ENCODE peak calls at places on chromosomes 7 and 10, in ten cellular contexts. R is HepG2; S is HCT116; E is dorsolateral prefrontal cortex; G is A549; F is effector memory CD4-positive, alpha-beta T cell; X is testis; V is choroid plexus epithelial cell; B is BE2C; M is bronchial epithelial cell. K is an unnamed sample.

GRCh38 chr10:122126763-122127659 is 138.0 kb downstream of the TACC2 start:
- DNase-seq in X (no peak), V (peak), E (no peak), F (no peak), M (peak), G (peak), S (peak), R (peak), B (no peak), K (peak)

GRCh38 chr10:77773631-77774426 is 136.2 kb upstream of the KCNMA1 start:
- DNase-seq in E (no peak), R (no peak), S (no peak), X (no peak), V (no peak), G (no peak), F (no peak), B (no peak), M (no peak), K (peak)

GRCh38 chr7:23396222-23396621 is 74.1 kb downstream of the IGF2BP3 start:
- DNase-seq in F (no peak), M (no peak), X (no peak), E (no peak), B (no peak), V (peak), S (no peak), G (peak), R (no peak), K (no peak)

GRCh38 chr10:100446130-100446761 is 16.6 kb upstream of the WNT8B start:
- DNase-seq in M (no peak), B (no peak), S (no peak), G (peak), V (no peak), E (no peak), F (no peak), X (no peak), R (no peak), K (no peak)

GRCh38 chr7:135755351-135755753 is 6.7 kb upstream of the FAM180A start:
- DNase-seq in S (no peak), R (no peak), G (no peak), B (no peak), M (no peak), E (no peak), V (no peak), X (peak), F (no peak), K (no peak)

GRCh38 chr10:12375076-12375504 is 25.7 kb downstream of the CAMK1D start:
- DNase-seq in M (no peak), E (no peak), S (no peak), X (no peak), B (no peak), F (no peak), R (no peak), V (no peak), G (no peak), K (no peak)

GRCh38 chr7:95199779-95200558 is 124.4 kb downstream of the PON1 start:
- DNase-seq in E (peak), S (peak), M (peak), V (peak), R (peak), F (no peak), X (peak), G (peak), B (peak), K (peak)

GRCh38 chr7:44307905-44308740 is 17.3 kb downstream of the CAMK2B start:
- DNase-seq in V (no peak), F (no peak), M (peak), B (no peak), X (peak), S (no peak), R (no peak), G (no peak), E (no peak), K (peak)

GRCh38 chr7:135486258-135486657 is 23.6 kb downstream of the CNOT4 start:
- DNase-seq in G (no peak), F (no peak), B (no peak), X (no peak), V (peak), S (no peak), M (no peak), E (no peak), R (no peak), K (no peak)

GRCh38 chr10:90842710-90843109 is 15.1 kb downstream of the HTR7 start:
- DNase-seq in R (no peak), F (no peak), G (no peak), X (no peak), M (no peak), E (no peak), V (no peak), S (no peak), B (no peak), K (no peak)

GRCh38 chr7:48108959-48109847 is 20.1 kb downstream of the UPP1 start:
- DNase-seq in R (no peak), V (no peak), B (no peak), G (no peak), E (no peak), S (no peak), X (no peak), F (no peak), M (no peak), K (peak)

GRCh38 chr7:114787556-114787955 is 134.3 kb upstream of the MDFIC start:
- DNase-seq in B (no peak), V (peak), S (no peak), E (no peak), G (no peak), X (no peak), F (no peak), M (no peak), R (no peak), K (no peak)

GRCh38 chr7:134636008-134636449 is 10.6 kb upstream of the BPGM start:
- DNase-seq in B (no peak), S (no peak), X (no peak), E (no peak), F (no peak), G (no peak), M (no peak), V (peak), R (no peak), K (no peak)

GRCh38 chr7:138726288-138726687 is 25.1 kb upstream of the SVOPL start:
- DNase-seq in F (no peak), S (no peak), V (no peak), X (no peak), G (no peak), B (no peak), M (no peak), R (no peak), E (no peak), K (no peak)

GRCh38 chr10:29585488-29585976 is 49.2 kb downstream of the SVIL start:
- DNase-seq in F (no peak), G (peak), B (peak), M (no peak), E (no peak), S (no peak), R (no peak), X (peak), V (peak), K (no peak)

GRCh38 chr7:17774248-17774647 is 166.0 kb downstream of the SNX13 start:
- DNase-seq in E (no peak), B (no peak), G (peak), R (no peak), M (peak), V (peak), S (no peak), F (no peak), X (no peak), K (peak)

GRCh38 chr7:151954866-151955820 is 1.1 kb upstream of the GALNTL5 start:
- DNase-seq in R (no peak), E (no peak), F (no peak), S (no peak), X (peak), G (no peak), B (peak), M (no peak), V (peak), K (no peak)

GRCh38 chr10:7488418-7488829 is 77.6 kb upstream of the SFMBT2 start:
- DNase-seq in V (peak), X (peak), S (no peak), G (peak), E (no peak), B (peak), R (peak), M (peak), F (no peak), K (peak)

GRCh38 chr10:45612741-45613140 is 59.8 kb downstream of the ZFAND4 start:
- DNase-seq in E (no peak), X (no peak), B (no peak), V (no peak), M (no peak), R (no peak), S (no peak), G (no peak), F (no peak), K (no peak)

GRCh38 chr10:13831711-13832110 is 244.9 kb downstream of the PRPF18 start:
- DNase-seq in E (no peak), R (no peak), M (no peak), X (no peak), F (no peak), V (peak), S (no peak), B (no peak), G (no peak), K (no peak)

GRCh38 chr10:43225787-43226153 is 41.1 kb downstream of the RASGEF1A start:
- DNase-seq in E (peak), G (no peak), M (no peak), B (peak), R (no peak), S (no peak), X (no peak), V (no peak), F (peak), K (no peak)

GRCh38 chr10:89391882-89392756 is at the start of gene IFIT1:
- DNase-seq in V (peak), G (peak), X (peak), B (peak), S (peak), E (peak), F (peak), R (peak), M (peak), K (peak)

GRCh38 chr7:453597-454306 is 65.9 kb downstream of the PDGFA start:
- DNase-seq in S (no peak), M (no peak), E (no peak), R (no peak), G (no peak), V (no peak), B (no peak), F (no peak), X (no peak), K (no peak)

GRCh38 chr7:65287023-65287422 is 86.6 kb upstream of the ZNF92 start:
- DNase-seq in E (no peak), V (peak), X (no peak), R (no peak), F (no peak), S (no peak), B (no peak), G (no peak), M (no peak), K (no peak)

GRCh38 chr7:6290345-6290744 is 17.9 kb upstream of the CYTH3 start:
- DNase-seq in S (no peak), M (peak), G (no peak), V (no peak), X (no peak), B (no peak), F (no peak), R (no peak), E (no peak), K (peak)

GRCh38 chr10:29619273-29619672 is 15.5 kb downstream of the SVIL start:
- DNase-seq in G (peak), M (no peak), F (no peak), R (peak), S (no peak), X (no peak), B (no peak), E (no peak), V (peak), K (no peak)

GRCh38 chr10:79414714-79415113 is 30.7 kb downstream of the ZCCHC24 start:
- DNase-seq in S (no peak), G (no peak), F (no peak), V (no peak), B (no peak), X (no peak), M (no peak), E (no peak), R (no peak), K (no peak)

GRCh38 chr7:121420976-121421375 is 24.9 kb upstream of the FAM3C start:
- DNase-seq in X (no peak), E (no peak), F (no peak), S (no peak), R (no peak), M (peak), B (no peak), G (no peak), V (no peak), K (peak)

GRCh38 chr10:27450225-27450624 is 53.9 kb upstream of the RAB18 start:
- DNase-seq in V (no peak), E (no peak), G (no peak), S (no peak), X (no peak), R (no peak), M (no peak), B (no peak), F (no peak), K (no peak)

GRCh38 chr10:26278295-26278694 is 61.7 kb downstream of the GAD2 start:
- DNase-seq in B (no peak), R (no peak), E (no peak), X (no peak), M (no peak), F (no peak), V (no peak), S (no peak), G (no peak), K (no peak)

GRCh38 chr7:139943391-139943790 is 114.3 kb downstream of the TBXAS1 start:
- DNase-seq in R (no peak), X (no peak), E (no peak), V (no peak), F (no peak), G (no peak), B (no peak), M (no peak), S (no peak), K (no peak)

GRCh38 chr10:78757542-78757941 is 311.2 kb upstream of the ZMIZ1 start:
- DNase-seq in X (no peak), R (no peak), S (no peak), M (no peak), E (no peak), G (no peak), F (no peak), V (peak), B (peak), K (peak)

GRCh38 chr7:47552631-47553030 is 29.3 kb downstream of the TNS3 start:
- DNase-seq in E (no peak), S (no peak), F (no peak), R (no peak), V (peak), M (peak), G (no peak), X (no peak), B (no peak), K (peak)

GRCh38 chr7:149819961-149820340 is 18.2 kb upstream of the ZNF862 start:
- DNase-seq in S (no peak), G (no peak), R (no peak), X (no peak), B (no peak), M (no peak), E (no peak), F (no peak), V (no peak), K (no peak)

GRCh38 chr7:33040803-33041516 is 21.6 kb downstream of the NT5C3A start:
- DNase-seq in F (peak), X (peak), E (no peak), V (peak), G (peak), S (no peak), R (no peak), B (no peak), M (peak), K (peak)

GRCh38 chr7:6284461-6285360 is 12.3 kb upstream of the CYTH3 start:
- DNase-seq in V (no peak), S (peak), B (no peak), R (peak), E (no peak), X (no peak), G (peak), M (no peak), F (no peak), K (peak)

GRCh38 chr10:132793213-132793612 is 7.3 kb upstream of the NKX6-2 start:
- DNase-seq in E (no peak), X (no peak), V (no peak), B (no peak), M (no peak), G (no peak), S (no peak), F (no peak), R (no peak), K (no peak)
- H3K4me3 ChIP-seq in E (no peak), X (no peak), V (no peak), B (no peak), M (no peak), G (no peak), S (no peak), F (no peak), R (no peak), K (no peak)

GRCh38 chr7:116524221-116524608 is 621 bp upstream of the CAV1 start:
- DNase-seq in B (no peak), G (no peak), R (no peak), E (no peak), F (no peak), S (no peak), M (no peak), X (no peak), V (peak), K (no peak)
- H3K4me3 ChIP-seq in B (no peak), G (peak), R (no peak), E (peak), F (no peak), S (peak), M (peak), X (peak), V (peak), K (peak)

GRCh38 chr7:102914585-102914984 is 1.8 kb downstream of the LRRC17 start:
- DNase-seq in B (no peak), V (peak), E (no peak), X (peak), S (no peak), G (no peak), R (no peak), M (no peak), F (no peak), K (no peak)

GRCh38 chr7:102912742-102913141 is at the start of gene LRRC17:
- DNase-seq in F (no peak), R (no peak), B (no peak), V (peak), G (no peak), E (no peak), S (no peak), X (peak), M (no peak), K (no peak)

GRCh38 chr7:102913846-102914245 is 1.0 kb downstream of the LRRC17 start:
- DNase-seq in B (no peak), V (no peak), E (no peak), M (no peak), F (no peak), R (no peak), X (no peak), S (no peak), G (no peak), K (no peak)

GRCh38 chr7:102908676-102909075 is 4.1 kb upstream of the LRRC17 start:
- DNase-seq in G (no peak), F (no peak), V (no peak), B (no peak), S (no peak), M (no peak), R (no peak), E (no peak), X (no peak), K (no peak)
- H3K4me3 ChIP-seq in G (no peak), F (no peak), V (no peak), B (no peak), S (no peak), M (no peak), R (no peak), E (no peak), X (no peak), K (no peak)

GRCh38 chr7:27203964-27204594 is 4.2 kb upstream of the HOXA13 start:
- DNase-seq in F (no peak), R (no peak), M (no peak), E (no peak), B (no peak), V (no peak), G (no peak), S (no peak), X (no peak), K (no peak)
- H3K4me3 ChIP-seq in F (no peak), R (no peak), M (no peak), E (no peak), B (no peak), V (no peak), G (no peak), S (no peak), X (no peak), K (no peak)

GRCh38 chr10:127863231-127863825 is 29.4 kb downstream of the CLRN3 start:
- DNase-seq in R (no peak), B (no peak), X (no peak), F (no peak), G (peak), S (no peak), V (no peak), M (no peak), E (no peak), K (no peak)

GRCh38 chr10:127855976-127856375 is 36.8 kb downstream of the CLRN3 start:
- DNase-seq in B (no peak), X (no peak), V (no peak), E (no peak), G (no peak), S (no peak), F (no peak), R (no peak), M (no peak), K (no peak)

GRCh38 chr10:127855584-127855881 is 37.2 kb downstream of the CLRN3 start:
- DNase-seq in F (no peak), S (no peak), X (no peak), M (no peak), B (no peak), E (no peak), G (no peak), V (no peak), R (no peak), K (no peak)

GRCh38 chr10:127854769-127855583 is 37.8 kb downstream of the CLRN3 start:
- DNase-seq in S (no peak), E (no peak), V (no peak), B (no peak), G (no peak), F (no peak), M (no peak), R (no peak), X (no peak), K (no peak)

GRCh38 chr10:127860632-127861031 is 32.1 kb downstream of the CLRN3 start:
- DNase-seq in G (no peak), S (no peak), M (no peak), F (no peak), V (no peak), E (no peak), X (no peak), R (no peak), B (no peak), K (no peak)
- H3K4me3 ChIP-seq in G (no peak), S (no peak), M (no peak), F (no peak), V (no peak), E (no peak), X (no peak), R (no peak), B (no peak), K (no peak)

K was measured in epithelial cell of esophagus.